ENCODE peak calls at places on chromosomes 12 and 14, in eight cellular contexts. U, B, N, R, Z, Q, G and Y are unnamed samples.

GRCh38 chr12:43347026-43347425 is 205.0 kb downstream of the ADAMTS20 start:
- DNase-seq in U (no peak), B (no peak), N (no peak), R (no peak), Z (no peak), Q (no peak), G (no peak), Y (no peak)

GRCh38 chr12:108565976-108566375 is 3.6 kb downstream of the ISCU start:
- DNase-seq in U (peak; percentile 80), B (peak; percentile 38), N (peak; percentile 87), R (no peak), Z (peak; percentile 17), Q (peak; percentile 54), G (peak; percentile 94), Y (peak; percentile 66)

GRCh38 chr12:106780010-106780625 is 5.6 kb downstream of the RIC8B start:
- DNase-seq in U (no peak), B (no peak), N (no peak), R (no peak), Z (no peak), Q (no peak), G (peak; percentile 21), Y (no peak)

GRCh38 chr14:104881369-104881979 is 16.4 kb downstream of the CEP170B start:
- DNase-seq in U (peak; percentile 84), B (no peak), N (peak; percentile 76), R (no peak), Z (no peak), Q (no peak), G (no peak), Y (peak; percentile 18)

GRCh38 chr14:75522224-75522764 is at the start of gene BATF:
- DNase-seq in U (no peak), B (no peak), N (no peak), R (no peak), Z (peak; percentile 50), Q (peak; percentile 85), G (no peak), Y (no peak)

GRCh38 chr12:4269279-4269991 is 4.1 kb upstream of the CCND2 start:
- DNase-seq in U (peak; percentile 28), B (peak; percentile 88), N (peak; percentile 88), R (peak; percentile 87), Z (peak; percentile 89), Q (peak; percentile 96), G (peak; percentile 33), Y (peak; percentile 90)

GRCh38 chr12:1529862-1530591 is 64.4 kb downstream of the FBXL14 start:
- DNase-seq in U (peak; percentile 9), B (peak; percentile 78), N (peak; percentile 62), R (peak; percentile 76), Z (no peak), Q (no peak), G (peak; percentile 72), Y (no peak)

GRCh38 chr12:12153596-12153995 is 82.9 kb downstream of the BCL2L14 start:
- DNase-seq in U (no peak), B (no peak), N (no peak), R (no peak), Z (no peak), Q (no peak), G (no peak), Y (no peak)

GRCh38 chr14:69880051-69880487 is 853 bp downstream of the SMOC1 start:
- DNase-seq in U (peak; percentile 26), B (peak; percentile 61), N (no peak), R (peak; percentile 64), Z (no peak), Q (no peak), G (peak; percentile 27), Y (no peak)

GRCh38 chr12:58176296-58176869 is 235.0 kb downstream of the ATP23 start:
- DNase-seq in U (no peak), B (peak; percentile 74), N (peak; percentile 26), R (peak; percentile 63), Z (no peak), Q (no peak), G (peak; percentile 27), Y (no peak)

GRCh38 chr14:62532186-62532585 is 513.1 kb downstream of the KCNH5 start:
- DNase-seq in U (no peak), B (no peak), N (no peak), R (no peak), Z (no peak), Q (no peak), G (no peak), Y (no peak)

GRCh38 chr12:77229640-77230442 is 164.5 kb upstream of the E2F7 start:
- DNase-seq in U (peak; percentile 23), B (no peak), N (no peak), R (no peak), Z (no peak), Q (no peak), G (no peak), Y (no peak)

GRCh38 chr12:124231980-124232653 is 62.8 kb upstream of the RFLNA start:
- DNase-seq in U (no peak), B (no peak), N (no peak), R (no peak), Z (no peak), Q (no peak), G (no peak), Y (no peak)

GRCh38 chr14:57833304-57833703 is 32.6 kb downstream of the SLC35F4 start:
- DNase-seq in U (no peak), B (no peak), N (no peak), R (no peak), Z (no peak), Q (no peak), G (peak; percentile 97), Y (peak; percentile 37)

GRCh38 chr12:69161835-69162234 is 77.5 kb upstream of the CPSF6 start:
- DNase-seq in U (peak; percentile 86), B (no peak), N (no peak), R (no peak), Z (no peak), Q (peak; percentile 50), G (no peak), Y (no peak)

GRCh38 chr14:68772761-68773381 is 20.0 kb downstream of the ZFP36L1 start:
- DNase-seq in U (no peak), B (no peak), N (no peak), R (no peak), Z (no peak), Q (peak; percentile 15), G (no peak), Y (no peak)

GRCh38 chr12:92259852-92260251 is 114.2 kb upstream of the BTG1 start:
- DNase-seq in U (no peak), B (no peak), N (no peak), R (no peak), Z (no peak), Q (no peak), G (no peak), Y (no peak)